ENCODE peak calls at places on chromosomes 2 and 18, in four cellular contexts. F is GM20000, P is testis, K is lower lobe of right lung. Y is an unnamed sample.

GRCh38 chr2:235909371-235909770 is 258.8 kb downstream of the GBX2 start:
- DNase-seq in F (no peak), P (no peak), K (no peak), Y (no peak)

GRCh38 chr2:182324665-182325064 is 102.2 kb downstream of the PDE1A start:
- DNase-seq in F (no peak), P (no peak), K (no peak), Y (no peak)

GRCh38 chr2:219522111-219523030 is 8.1 kb downstream of the ASIC4 start:
- DNase-seq in F (no peak), P (peak; percentile 59), K (no peak), Y (no peak)

GRCh38 chr2:152465541-152465940 is 130.6 kb downstream of the FMNL2 start:
- DNase-seq in F (no peak), P (no peak), K (no peak), Y (no peak)

GRCh38 chr18:79400591-79401381 is 5.1 kb downstream of the NFATC1 start:
- DNase-seq in F (peak; percentile 89), P (no peak), K (peak; percentile 51), Y (peak; percentile 72)

GRCh38 chr2:6863792-6864191 is 1.9 kb downstream of the CMPK2 start:
- DNase-seq in F (no peak), P (no peak), K (no peak), Y (no peak)

GRCh38 chr2:238380785-238381184 is 45.9 kb upstream of the ASB1 start:
- DNase-seq in F (no peak), P (no peak), K (no peak), Y (no peak)

GRCh38 chr2:104872034-104872865 is 18.3 kb downstream of the POU3F3 start:
- DNase-seq in F (no peak), P (no peak), K (no peak), Y (no peak)

GRCh38 chr2:217941886-217942728 is 60.7 kb downstream of the TNS1 start:
- DNase-seq in F (no peak), P (no peak), K (no peak), Y (no peak)

GRCh38 chr2:12453731-12454130 is 263.0 kb upstream of the TRIB2 start:
- DNase-seq in F (no peak), P (no peak), K (no peak), Y (no peak)

GRCh38 chr2:1715184-1716012 is 28.9 kb downstream of the PXDN start:
- DNase-seq in F (no peak), P (peak; percentile 57), K (peak; percentile 28), Y (no peak)

GRCh38 chr2:17476820-17477219 is 41.4 kb downstream of the RAD51AP2 start:
- DNase-seq in F (no peak), P (no peak), K (no peak), Y (no peak)

GRCh38 chr18:812123-812672 is at the start of gene YES1:
- DNase-seq in F (peak; percentile 95), P (peak; percentile 86), K (peak; percentile 82), Y (peak; percentile 81)

GRCh38 chr2:223530811-223531210 is 71.3 kb downstream of the SCG2 start:
- DNase-seq in F (no peak), P (no peak), K (no peak), Y (no peak)

GRCh38 chr2:240933048-240933965 is 27.2 kb downstream of the CROCC2 start:
- DNase-seq in F (no peak), P (peak; percentile 13), K (peak; percentile 41), Y (no peak)

GRCh38 chr2:70371753-70372152 is 69.9 kb upstream of the FAM136A start:
- DNase-seq in F (no peak), P (no peak), K (no peak), Y (no peak)

GRCh38 chr18:79616651-79617518 is 62.7 kb upstream of the CTDP1 start:
- DNase-seq in F (no peak), P (no peak), K (peak; percentile 41), Y (no peak)

GRCh38 chr2:205835251-205835900 is 153.1 kb downstream of the NRP2 start:
- DNase-seq in F (no peak), P (no peak), K (no peak), Y (no peak)

GRCh38 chr18:44654555-44654954 is 26.1 kb upstream of the SETBP1 start:
- DNase-seq in F (no peak), P (no peak), K (no peak), Y (no peak)

GRCh38 chr2:46335966-46336436 is 38.8 kb downstream of the EPAS1 start:
- DNase-seq in F (no peak), P (no peak), K (peak; percentile 54), Y (no peak)

GRCh38 chr2:71669058-71669456 is 215.7 kb downstream of the DYSF start:
- DNase-seq in F (no peak), P (no peak), K (no peak), Y (no peak)

GRCh38 chr2:26519396-26519991 is 41.6 kb upstream of the OTOF start:
- DNase-seq in F (no peak), P (no peak), K (no peak), Y (peak; percentile 12)

GRCh38 chr18:63320690-63321265 is 1.2 kb upstream of the BCL2 start:
- DNase-seq in F (peak; percentile 64), P (peak; percentile 69), K (peak; percentile 60), Y (peak; percentile 83)

GRCh38 chr2:27954771-27955384 is 64.3 kb downstream of the BABAM2 start:
- DNase-seq in F (no peak), P (peak; percentile 47), K (no peak), Y (peak; percentile 81)

GRCh38 chr2:20357588-20358394 is 7.1 kb upstream of the PUM2 start:
- DNase-seq in F (no peak), P (no peak), K (no peak), Y (no peak)

GRCh38 chr2:15732341-15733077 is 140.8 kb downstream of the DDX1 start:
- DNase-seq in F (peak; percentile 65), P (no peak), K (no peak), Y (no peak)

GRCh38 chr2:37688771-37689468 is 17.5 kb upstream of the CDC42EP3 start:
- DNase-seq in F (no peak), P (no peak), K (no peak), Y (no peak)

GRCh38 chr2:121147766-121148165 is 137.2 kb downstream of the TFCP2L1 start:
- DNase-seq in F (no peak), P (no peak), K (no peak), Y (no peak)

GRCh38 chr18:25099838-25100393 is 252.1 kb downstream of the ZNF521 start:
- DNase-seq in F (no peak), P (peak; percentile 25), K (no peak), Y (no peak)
- TF ChIP-seq CTCF in F (no peak), P (no peak), K (no peak), Y (no peak)

DNA sequence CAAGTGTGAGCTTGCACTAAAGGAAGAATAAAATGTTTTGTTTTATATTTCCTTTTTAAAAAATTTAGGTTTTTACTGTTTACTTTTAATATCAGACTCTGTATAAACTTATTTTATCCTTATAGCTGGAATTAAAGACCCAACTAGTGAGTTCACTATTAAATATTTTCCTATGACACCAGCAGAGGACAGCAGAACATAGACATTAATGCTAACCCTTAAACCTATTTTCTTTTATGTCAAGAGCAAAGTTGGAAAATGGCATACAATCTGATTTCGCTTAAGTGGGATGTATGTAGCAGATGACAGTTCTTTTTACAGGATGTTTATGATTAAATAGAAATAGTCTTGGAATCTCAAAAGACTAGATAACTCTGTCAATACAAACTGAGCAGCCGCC is 188.2 kb upstream of the XIRP2 start:
- DNase-seq in F (no peak), P (no peak), K (no peak), Y (no peak)
- TF ChIP-seq CTCF in F (no peak), P (no peak), K (no peak), Y (peak; percentile 10)

GRCh38 chr2:202307690-202308089 is 42.1 kb downstream of the NOP58 start:
- DNase-seq in F (no peak), P (no peak), K (no peak), Y (no peak)
- TF ChIP-seq CTCF in F (no peak), P (no peak), K (no peak), Y (no peak)

GRCh38 chr2:3827673-3828575 is 124.5 kb downstream of the DCDC2C start:
- DNase-seq in F (peak; percentile 40), P (peak; percentile 60), K (no peak), Y (peak; percentile 47)
- TF ChIP-seq CTCF in F (peak; percentile 73), P (peak; percentile 52), K (peak; percentile 52), Y (peak; percentile 50)

Y was measured in activated CD8-positive, alpha-beta T cell treated with anti-CD3 and anti-CD28 coated beads for 36 hours.